ENCODE peak calls at places on chromosomes 13 and 19, in ten cellular contexts. G, Z, N, K, T, P, X, D, H and R are unnamed samples.

GRCh38 chr19:34990578-34991192 is 9.4 kb upstream of the GRAMD1A start:
- DNase-seq in N (no peak), T (no peak), X (no peak), P (no peak), G (no peak), K (no peak), Z (no peak), D (no peak), H (no peak), R (peak; percentile 19)

GRCh38 chr13:27174766-27175455 is 3.3 kb upstream of the USP12 start:
- DNase-seq in X (no peak), H (no peak), T (no peak), G (no peak), P (no peak), N (no peak), D (no peak), Z (no peak), K (no peak), R (no peak)

GRCh38 chr19:16039545-16039944 is 36.8 kb upstream of the TPM4 start:
- DNase-seq in X (no peak), K (no peak), N (no peak), D (no peak), H (no peak), P (no peak), Z (no peak), G (no peak), T (no peak), R (peak; percentile 25)

GRCh38 chr19:46489445-46490272 is 6.0 kb downstream of the PNMA8B start:
- DNase-seq in D (no peak), N (peak; percentile 45), Z (peak; percentile 58), T (peak; percentile 88), H (peak; percentile 80), P (no peak), X (no peak), K (peak; percentile 72), G (no peak), R (peak; percentile 65)

GRCh38 chr19:5627395-5627904 is 4.6 kb downstream of the SAFB start:
- DNase-seq in D (no peak), H (peak; percentile 82), X (peak; percentile 76), P (no peak), Z (no peak), K (peak; percentile 46), G (no peak), T (peak; percentile 80), N (peak; percentile 56), R (peak; percentile 86)

GRCh38 chr19:48023518-48023917 is 20.4 kb downstream of the CABP5 start:
- DNase-seq in K (no peak), P (no peak), X (no peak), H (no peak), Z (no peak), T (no peak), G (no peak), D (no peak), N (no peak), R (no peak)

GRCh38 chr13:98664047-98664446 is 87.1 kb upstream of the STK24 start:
- DNase-seq in Z (no peak), D (no peak), N (no peak), K (no peak), P (peak; percentile 96), X (no peak), H (no peak), T (no peak), G (no peak), R (no peak)

GRCh38 chr19:39170398-39171231 is 26.1 kb upstream of the NCCRP1 start:
- DNase-seq in N (no peak), D (no peak), H (no peak), Z (no peak), K (no peak), P (no peak), G (peak; percentile 74), T (no peak), X (no peak), R (no peak)

GRCh38 chr13:99339736-99340392 is 32.7 kb upstream of the GPR183 start:
- DNase-seq in P (no peak), G (no peak), Z (no peak), D (no peak), H (no peak), T (no peak), K (no peak), N (no peak), X (no peak), R (no peak)

GRCh38 chr13:71577127-71577526 is 289.9 kb downstream of the DACH1 start:
- DNase-seq in G (no peak), Z (no peak), K (no peak), H (no peak), D (no peak), P (peak; percentile 29), X (no peak), T (no peak), N (no peak), R (no peak)

GRCh38 chr19:53696951-53697350 is 65.2 kb downstream of the DPRX start:
- DNase-seq in Z (no peak), N (no peak), X (no peak), G (no peak), T (no peak), K (no peak), H (peak; percentile 22), P (no peak), D (no peak), R (no peak)

GRCh38 chr13:113862766-113863510 is 938 bp downstream of the GAS6 start:
- DNase-seq in D (peak; percentile 82), P (no peak), N (peak; percentile 80), G (peak; percentile 49), K (peak; percentile 45), Z (peak; percentile 59), H (peak; percentile 84), X (no peak), T (peak; percentile 86), R (peak; percentile 68)

DNA sequence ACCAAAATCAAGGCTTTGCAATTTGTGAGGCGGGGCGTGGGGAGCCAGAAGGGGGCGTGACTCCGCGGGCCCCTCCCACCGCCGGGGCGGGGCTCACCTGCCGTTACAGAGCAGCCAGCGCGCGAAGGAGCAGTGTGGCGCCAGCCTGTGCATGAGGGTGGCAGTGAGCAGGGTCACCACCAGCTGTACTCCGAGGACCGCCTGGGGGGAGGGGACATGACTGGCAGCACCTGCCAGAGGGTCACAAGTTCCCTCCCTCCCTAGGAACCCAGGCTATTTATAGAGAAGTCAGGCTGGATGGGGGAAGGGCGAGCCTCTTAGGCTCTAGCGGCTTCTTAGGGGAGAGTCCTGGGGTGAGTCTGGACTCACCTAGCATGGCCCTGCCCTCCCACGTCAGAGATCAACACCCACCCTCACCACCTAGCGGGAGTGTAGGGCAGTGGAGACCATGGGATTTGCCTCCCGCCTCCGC is 3.6 kb downstream of the TMEM161A start:
- DNase-seq in X (no peak), P (no peak), N (peak; percentile 86), T (no peak), K (no peak), D (peak; percentile 58), G (peak; percentile 98), H (peak; percentile 78), Z (no peak), R (peak; percentile 67)
- H3K4me3 ChIP-seq in X (no peak overlapping the region), P (no peak overlapping the region), N (no peak overlapping the region), T (no peak overlapping the region), K (no peak overlapping the region), D (peak overlapping the region; percentile 36), G (no peak overlapping the region), H (no peak overlapping the region), Z (no peak overlapping the region), R (peak overlapping the region; percentile 23)

DNA sequence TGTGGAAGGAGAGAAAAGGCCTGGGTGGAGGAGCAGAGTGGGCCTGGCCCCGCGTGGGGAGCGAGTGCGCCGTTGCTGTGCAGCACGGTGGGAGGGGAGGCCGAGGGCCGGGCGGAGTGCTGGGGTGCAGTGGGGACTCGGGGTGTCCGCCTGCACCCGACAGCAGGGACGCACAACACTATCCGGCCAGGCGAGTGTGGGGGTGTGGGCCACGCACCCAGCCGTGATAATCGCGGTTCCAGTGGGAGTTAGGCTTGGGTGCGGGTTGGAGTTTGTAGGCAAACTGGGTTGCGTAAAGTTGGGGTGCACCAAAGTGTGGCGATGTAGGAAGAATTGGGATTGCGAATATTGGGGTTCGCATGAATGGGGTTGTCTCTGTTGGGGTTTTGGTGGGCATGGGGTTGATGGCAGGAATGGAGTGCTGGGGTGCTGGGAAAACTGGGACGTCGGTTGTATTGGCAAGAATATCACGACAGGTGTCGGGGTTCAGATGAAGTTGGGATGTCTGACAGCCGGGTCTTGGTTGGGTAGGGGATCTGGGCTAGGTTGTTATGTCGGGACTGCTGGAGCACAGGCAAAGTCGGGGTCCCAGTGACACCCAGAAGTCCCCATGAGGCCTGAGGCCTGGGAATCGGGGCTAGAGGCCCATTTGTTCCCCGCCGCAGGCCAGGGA is 604 bp upstream of the CIRBP start:
- DNase-seq in K (peak; percentile 58), G (no peak), N (peak; percentile 28), P (no peak), D (no peak), T (no peak), Z (peak; percentile 54), H (no peak), X (no peak), R (peak; percentile 58)
- H3K4me1 ChIP-seq in K (peaks cover 76% of the 10 kb centered on the region), G (peaks cover 42% of the 10 kb centered on the region), N (peaks cover 78% of the 10 kb centered on the region), P (peaks cover 52% of the 10 kb centered on the region), D (peaks cover 38% of the 10 kb centered on the region), T (no peaks in the 10 kb centered on the region), Z (peaks cover 60% of the 10 kb centered on the region), H (peaks cover 68% of the 10 kb centered on the region), X (peaks cover 13% of the 10 kb centered on the region), R (peaks cover 82% of the 10 kb centered on the region)

GRCh38 chr19:49434907-49435577 is 6.3 kb downstream of the SLC17A7 start:
- DNase-seq in N (no peak), X (no peak), P (no peak), G (no peak), Z (no peak), D (no peak), H (no peak), K (no peak), T (no peak), R (no peak)

GRCh38 chr19:49431330-49431749 is 6.2 kb downstream of the GFY start:
- DNase-seq in K (no peak), H (no peak), T (no peak), G (no peak), D (no peak), Z (no peak), P (no peak), X (no peak), N (no peak), R (no peak)

GRCh38 chr19:49432141-49433073 is 7.2 kb downstream of the GFY start:
- DNase-seq in N (no peak), Z (no peak), K (no peak), X (no peak), H (no peak), G (no peak), P (no peak), D (no peak), T (no peak), R (no peak)

GRCh38 chr19:49435670-49436069 is 5.7 kb downstream of the SLC17A7 start:
- DNase-seq in Z (no peak), X (no peak), K (no peak), T (no peak), D (no peak), G (no peak), P (no peak), N (no peak), H (no peak), R (no peak)

GRCh38 chr19:49433240-49433901 is 8.0 kb downstream of the SLC17A7 start:
- DNase-seq in D (no peak), X (no peak), Z (no peak), T (no peak), K (no peak), G (no peak), N (no peak), H (no peak), P (no peak), R (no peak)
- H3K4me3 ChIP-seq in D (no peak overlapping the region), X (no peak overlapping the region), Z (no peak overlapping the region), T (no peak overlapping the region), K (no peak overlapping the region), G (no peak overlapping the region), N (no peak overlapping the region), H (no peak overlapping the region), P (no peak overlapping the region), R (no peak overlapping the region)

GRCh38 chr13:44359983-44360375 is 13.6 kb upstream of the SERP2 start:
- DNase-seq in K (no peak), T (no peak), Z (no peak), G (no peak), P (peak; percentile 35), H (no peak), D (no peak), N (no peak), X (no peak), R (no peak)
- H3K4me1 ChIP-seq in K (no peaks in the 10 kb centered on the region), T (peaks cover 5% of the 10 kb centered on the region), Z (no peaks in the 10 kb centered on the region), G (peaks cover 24% of the 10 kb centered on the region), P (peaks cover 29% of the 10 kb centered on the region), H (no peaks in the 10 kb centered on the region), D (no peaks in the 10 kb centered on the region), N (no peaks in the 10 kb centered on the region), X (no peaks in the 10 kb centered on the region), R (no peaks in the 10 kb centered on the region)